ENCODE peak calls at places on chromosomes 11 and 22, in seven cellular contexts. K, C, M, Z, A, V and P are unnamed samples.

GRCh38 chr22:49968831-49969661 is 8.5 kb downstream of the PIM3 start:
- DNase-seq in K (no peak), C (no peak), M (no peak), Z (no peak), A (no peak), V (peak), P (no peak)

GRCh38 chr11:102727890-102728289 is 3.1 kb upstream of the MMP8 start:
- DNase-seq in K (peak), C (no peak), M (no peak), Z (no peak), A (peak), V (no peak), P (no peak)

GRCh38 chr11:130050272-130050671 is 19.4 kb upstream of the APLP2 start:
- DNase-seq in K (no peak), C (no peak), M (peak), Z (no peak), A (no peak), V (no peak), P (no peak)

GRCh38 chr22:23754980-23755636 is 883 bp upstream of the VPREB3 start:
- DNase-seq in K (no peak), C (no peak), M (no peak), Z (no peak), A (no peak), V (no peak), P (no peak)

GRCh38 chr11:1889527-1889930 is 2.2 kb downstream of the PRR33 start:
- DNase-seq in K (no peak), C (no peak), M (no peak), Z (no peak), A (no peak), V (no peak), P (no peak)

GRCh38 chr11:126443120-126443519 is 87.6 kb downstream of the ST3GAL4 start:
- DNase-seq in K (no peak), C (no peak), M (no peak), Z (no peak), A (no peak), V (no peak), P (no peak)

GRCh38 chr22:20013382-20013871 is 3.2 kb downstream of the ARVCF start:
- DNase-seq in K (peak), C (no peak), M (no peak), Z (peak), A (no peak), V (no peak), P (no peak)

GRCh38 chr11:120858740-120859139 is 165.2 kb upstream of the TBCEL start:
- DNase-seq in K (peak), C (no peak), M (no peak), Z (no peak), A (no peak), V (no peak), P (no peak)

GRCh38 chr11:20066783-20067156 is 93.5 kb downstream of the DBX1 start:
- DNase-seq in K (no peak), C (no peak), M (no peak), Z (no peak), A (no peak), V (no peak), P (no peak)

GRCh38 chr22:43726964-43727543 is 85.1 kb downstream of the EFCAB6 start:
- DNase-seq in K (no peak), C (no peak), M (no peak), Z (no peak), A (no peak), V (no peak), P (no peak)

GRCh38 chr11:126152586-126152985 is 58.9 kb downstream of the RPUSD4 start:
- DNase-seq in K (no peak), C (no peak), M (no peak), Z (no peak), A (no peak), V (no peak), P (no peak)

GRCh38 chr11:127191689-127192088 is 191.1 kb upstream of the KIRREL3 start:
- DNase-seq in K (no peak), C (no peak), M (no peak), Z (no peak), A (no peak), V (no peak), P (no peak)

GRCh38 chr22:22714600-22715361 is 70.4 kb downstream of the GGTLC2 start:
- DNase-seq in K (no peak), C (no peak), M (no peak), Z (no peak), A (no peak), V (peak), P (no peak)

GRCh38 chr11:120089036-120090001 is 48.6 kb downstream of the TRIM29 start:
- DNase-seq in K (no peak), C (no peak), M (peak), Z (no peak), A (no peak), V (no peak), P (no peak)

GRCh38 chr11:29734287-29734686 is 282.5 kb downstream of the KCNA4 start:
- DNase-seq in K (no peak), C (no peak), M (no peak), Z (no peak), A (no peak), V (no peak), P (no peak)

GRCh38 chr11:64264371-64264852 is 13.1 kb downstream of the PLCB3 start:
- DNase-seq in K (no peak), C (no peak), M (no peak), Z (no peak), A (no peak), V (no peak), P (no peak)

GRCh38 chr11:69862331-69862761 is 43.1 kb upstream of the FGF3 start:
- DNase-seq in K (no peak), C (no peak), M (no peak), Z (no peak), A (no peak), V (no peak), P (no peak)

GRCh38 chr11:18706330-18707243 is 8.0 kb downstream of the TMEM86A start:
- DNase-seq in K (peak), C (no peak), M (peak), Z (no peak), A (no peak), V (no peak), P (no peak)

GRCh38 chr22:26086359-26086758 is 82.9 kb upstream of the SEZ6L start:
- DNase-seq in K (no peak), C (no peak), M (no peak), Z (no peak), A (no peak), V (no peak), P (no peak)

GRCh38 chr11:1745701-1746320 is 4.6 kb downstream of the IFITM10 start:
- DNase-seq in K (no peak), C (no peak), M (no peak), Z (no peak), A (no peak), V (no peak), P (no peak)

GRCh38 chr11:23723861-23724260 is 773.0 kb upstream of the LUZP2 start:
- DNase-seq in K (no peak), C (no peak), M (no peak), Z (no peak), A (no peak), V (no peak), P (no peak)

GRCh38 chr11:109819410-109819809 is 273.8 kb upstream of the ZC3H12C start:
- DNase-seq in K (no peak), C (no peak), M (no peak), Z (no peak), A (no peak), V (no peak), P (no peak)

GRCh38 chr11:104142701-104143100 is 21.2 kb downstream of the PDGFD start:
- DNase-seq in K (no peak), C (no peak), M (no peak), Z (no peak), A (no peak), V (no peak), P (no peak)

GRCh38 chr11:83571301-83571700 is 285.1 kb upstream of the CCDC90B start:
- DNase-seq in K (peak), C (no peak), M (no peak), Z (no peak), A (no peak), V (no peak), P (no peak)

GRCh38 chr11:64186205-64187165 is 514 bp downstream of the STIP1 start:
- DNase-seq in K (no peak), C (no peak), M (peak), Z (no peak), A (no peak), V (no peak), P (no peak)

GRCh38 chr22:19800306-19800705 is 39.7 kb downstream of the TBX1 start:
- DNase-seq in K (no peak), C (no peak), M (no peak), Z (no peak), A (no peak), V (no peak), P (no peak)

GRCh38 chr11:117187007-117187406 is 8.5 kb downstream of the SIDT2 start:
- DNase-seq in K (no peak), C (no peak), M (no peak), Z (no peak), A (no peak), V (no peak), P (no peak)

GRCh38 chr11:132379540-132379939 is 1009.1 kb downstream of the NTM start:
- DNase-seq in K (no peak), C (no peak), M (no peak), Z (no peak), A (no peak), V (no peak), P (no peak)

GRCh38 chr22:50613291-50613981 is 12.8 kb downstream of the MAPK8IP2 start:
- DNase-seq in K (peak), C (no peak), M (peak), Z (peak), A (no peak), V (no peak), P (no peak)

GRCh38 chr11:84865791-84866535 is 761.2 kb downstream of the DLG2 start:
- DNase-seq in K (peak), C (no peak), M (no peak), Z (no peak), A (no peak), V (no peak), P (peak)

GRCh38 chr22:29879738-29880137 is 3.2 kb upstream of the MTMR3 start:
- DNase-seq in K (peak), C (peak), M (no peak), Z (no peak), A (no peak), V (no peak), P (no peak)

GRCh38 chr11:15268598-15268997 is 153.9 kb downstream of the INSC start:
- DNase-seq in K (no peak), C (no peak), M (no peak), Z (no peak), A (no peak), V (no peak), P (no peak)

GRCh38 chr22:44497218-44497903 is 672 bp downstream of the RTL6 start:
- DNase-seq in K (peak), C (no peak), M (no peak), Z (no peak), A (no peak), V (no peak), P (no peak)

GRCh38 chr11:41225856-41226255 is 233.6 kb downstream of the LRRC4C start:
- DNase-seq in K (no peak), C (no peak), M (no peak), Z (no peak), A (no peak), V (no peak), P (no peak)

GRCh38 chr22:22035771-22036314 is 53.3 kb upstream of the TOP3B start:
- DNase-seq in K (no peak), C (no peak), M (no peak), Z (no peak), A (no peak), V (no peak), P (no peak)

GRCh38 chr22:45757068-45757467 is 85.4 kb downstream of the ATXN10 start:
- DNase-seq in K (no peak), C (no peak), M (no peak), Z (no peak), A (no peak), V (no peak), P (peak)

GRCh38 chr11:61505640-61506155 is 2.9 kb upstream of the LRRC10B start:
- DNase-seq in K (no peak), C (no peak), M (no peak), Z (no peak), A (no peak), V (no peak), P (no peak)

GRCh38 chr11:61509058-61510029 is 795 bp downstream of the LRRC10B start:
- DNase-seq in K (peak), C (peak), M (peak), Z (peak), A (peak), V (no peak), P (no peak)

GRCh38 chr11:61507012-61507768 is 1.4 kb upstream of the LRRC10B start:
- DNase-seq in K (no peak), C (no peak), M (no peak), Z (no peak), A (no peak), V (no peak), P (no peak)

GRCh38 chr11:61510178-61510979 is 1.8 kb downstream of the LRRC10B start:
- DNase-seq in K (no peak), C (no peak), M (no peak), Z (no peak), A (no peak), V (no peak), P (no peak)

DNA sequence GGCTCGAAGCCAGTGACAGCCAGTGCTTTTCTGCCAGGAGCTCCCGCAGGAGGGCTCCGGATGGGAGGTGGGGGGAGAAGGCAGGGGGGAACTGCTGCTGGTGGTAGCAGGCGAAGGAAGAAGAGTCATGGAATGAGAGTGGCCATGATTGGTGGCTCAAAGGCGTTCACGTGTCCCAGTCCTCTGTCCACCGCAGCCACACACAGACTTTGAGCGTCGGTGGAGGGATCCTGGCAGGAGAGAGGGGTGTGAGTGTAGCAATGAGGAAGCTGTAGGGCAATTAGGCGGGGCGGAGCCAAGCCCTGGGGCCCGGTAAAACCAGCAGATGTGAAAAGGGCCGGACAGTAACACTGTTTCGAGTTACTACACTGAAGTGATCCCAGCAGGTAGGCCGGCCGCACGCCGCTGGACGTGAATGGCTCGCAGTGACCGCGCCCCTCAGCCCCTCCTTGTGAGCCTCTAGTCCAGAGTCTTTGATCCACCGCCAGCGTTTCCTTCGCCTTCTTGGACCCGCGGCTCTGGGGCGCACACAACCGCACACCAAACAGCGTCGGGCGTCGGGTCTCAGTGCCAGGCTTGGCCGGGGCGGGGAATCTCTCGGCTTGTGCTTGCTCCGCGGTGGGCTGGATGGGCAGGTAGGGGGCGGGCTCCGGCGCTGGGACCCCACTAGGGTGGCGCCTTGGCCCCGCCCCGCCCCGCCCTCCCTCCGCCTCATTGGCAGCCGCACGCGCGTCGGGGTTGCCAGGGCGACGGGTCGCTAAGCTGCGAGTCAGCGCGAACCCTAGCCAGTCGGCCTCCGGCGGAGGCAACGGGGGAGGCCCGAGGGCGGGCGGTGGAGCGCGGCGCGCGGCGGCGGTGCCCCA is at the start of gene LRRC10B:
- DNase-seq in K (no peak), C (no peak), M (no peak), Z (no peak), A (no peak), V (no peak), P (no peak)
- H3K4me3 ChIP-seq in K (no peak), C (peak), M (peak), Z (peak), A (no peak), V (peak), P (no peak)

DNA sequence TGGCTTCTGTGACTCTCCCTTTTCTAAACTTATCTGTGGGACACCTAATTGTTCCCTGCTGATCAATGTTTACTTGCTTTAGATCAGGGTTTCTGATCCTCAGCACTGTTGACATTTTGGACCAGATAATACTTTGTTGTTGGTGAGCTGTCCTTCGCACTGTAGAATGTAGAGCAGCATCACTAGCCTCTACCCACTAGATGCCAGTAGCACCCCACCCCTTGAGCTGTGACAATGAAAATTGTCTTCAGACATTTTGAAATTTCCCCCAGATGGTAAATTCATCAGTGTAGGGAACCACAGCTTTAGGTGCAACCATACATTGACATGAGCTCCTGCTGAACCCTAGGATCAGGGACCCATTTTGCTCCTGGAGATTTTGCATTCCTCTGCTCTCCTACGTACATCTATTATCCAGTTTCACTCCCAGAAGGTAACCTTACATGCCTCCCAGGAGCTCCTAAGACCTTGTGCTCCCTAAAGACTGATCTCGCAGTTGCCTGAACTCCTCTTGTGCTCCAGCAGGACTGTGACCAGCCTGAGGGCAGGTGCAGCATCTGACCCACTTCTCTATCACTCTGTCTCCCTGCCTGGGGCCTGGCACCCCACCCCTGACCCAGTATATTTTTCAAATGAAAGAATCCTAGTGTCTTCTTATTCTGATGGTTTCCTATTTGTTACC is 107.8 kb downstream of the FAR1 start:
- DNase-seq in K (no peak), C (no peak), M (no peak), Z (no peak), A (no peak), V (no peak), P (no peak)
- TF ChIP-seq CTCF in K (peak), C (peak), M (no peak), Z (no peak), A (peak), V (no peak), P (peak)

GRCh38 chr11:57498540-57498939 is 17.0 kb downstream of the SLC43A1 start:
- DNase-seq in K (no peak), C (no peak), M (no peak), Z (no peak), A (no peak), V (no peak), P (no peak)

GRCh38 chr11:57499983-57500461 is 15.5 kb downstream of the SLC43A1 start:
- DNase-seq in K (no peak), C (no peak), M (no peak), Z (no peak), A (no peak), V (no peak), P (no peak)

GRCh38 chr11:57500926-57501325 is 14.6 kb downstream of the SLC43A1 start:
- DNase-seq in K (no peak), C (no peak), M (no peak), Z (no peak), A (no peak), V (no peak), P (no peak)

GRCh38 chr11:57500526-57500925 is 15.0 kb downstream of the SLC43A1 start:
- DNase-seq in K (no peak), C (no peak), M (no peak), Z (no peak), A (no peak), V (no peak), P (no peak)

GRCh38 chr11:57499413-57499982 is 16.0 kb downstream of the SLC43A1 start:
- DNase-seq in K (peak), C (peak), M (peak), Z (peak), A (peak), V (peak), P (peak)
- H3K4me3 ChIP-seq in K (peak), C (peak), M (peak), Z (peak), A (no peak), V (peak), P (peak)

GRCh38 chr11:73252577-73253191 is 19.5 kb upstream of the P2RY6 start:
- DNase-seq in K (no peak), C (no peak), M (no peak), Z (no peak), A (no peak), V (no peak), P (no peak)
- TF ChIP-seq CTCF in K (no peak), C (no peak), M (no peak), Z (no peak), A (no peak), V (no peak), P (no peak)

DNA sequence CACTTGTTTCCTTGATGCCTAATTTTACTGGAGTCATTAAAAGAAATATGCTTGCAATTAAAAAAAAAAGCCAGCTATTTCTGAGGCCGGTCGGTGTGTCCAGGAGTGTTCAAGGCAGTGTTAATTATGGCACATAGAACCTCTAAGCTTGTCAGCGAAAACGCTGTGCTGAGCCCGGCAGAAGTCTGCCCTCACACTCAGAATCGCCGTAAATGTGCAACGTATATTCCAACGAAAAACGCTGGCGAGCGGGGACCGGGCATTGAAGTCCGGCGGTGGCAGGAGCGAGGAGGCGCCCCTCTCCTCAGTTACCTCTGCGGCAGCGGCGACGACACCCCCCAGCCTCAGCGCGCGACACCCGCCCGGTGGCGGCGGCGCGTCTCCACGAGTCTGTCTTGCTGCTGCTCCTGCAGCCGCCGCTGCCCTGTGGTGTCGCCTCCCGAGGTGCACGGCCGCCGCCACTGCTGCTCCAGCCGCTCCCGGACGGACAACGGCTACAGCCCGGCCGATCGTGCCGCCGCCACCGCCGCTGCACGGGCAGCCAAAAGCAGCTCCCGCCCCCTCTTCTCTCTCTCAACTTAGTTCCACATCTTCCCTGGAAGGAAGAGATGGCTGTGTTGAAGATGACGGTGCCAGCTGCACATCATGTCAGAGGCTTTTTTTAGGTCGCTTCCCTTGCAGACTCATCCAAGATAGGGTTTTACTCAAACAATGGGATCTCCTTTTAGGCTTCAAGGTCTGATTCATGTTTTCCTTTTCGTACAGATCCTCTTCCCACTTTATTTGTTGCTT is 56.0 kb downstream of the JAM3 start:
- DNase-seq in K (peak), C (no peak), M (peak), Z (no peak), A (no peak), V (no peak), P (no peak)
- H3K4me3 ChIP-seq in K (peak), C (peak), M (peak), Z (peak), A (peak), V (peak), P (peak)

GRCh38 chr11:72456651-72457050 is 22.3 kb upstream of the CLPB start:
- DNase-seq in K (no peak), C (no peak), M (no peak), Z (no peak), A (no peak), V (no peak), P (no peak)

GRCh38 chr11:72460091-72460647 is 25.8 kb upstream of the CLPB start:
- DNase-seq in K (no peak), C (no peak), M (no peak), Z (no peak), A (no peak), V (no peak), P (no peak)

GRCh38 chr11:72451836-72452376 is 17.6 kb upstream of the CLPB start:
- DNase-seq in K (no peak), C (no peak), M (no peak), Z (no peak), A (no peak), V (no peak), P (no peak)

GRCh38 chr11:72454791-72455190 is 20.5 kb upstream of the CLPB start:
- DNase-seq in K (no peak), C (no peak), M (no peak), Z (no peak), A (no peak), V (no peak), P (no peak)
- TF ChIP-seq CTCF in K (peak), C (peak), M (no peak), Z (no peak), A (peak), V (no peak), P (peak)